ENCODE peak calls at places on chromosome 21, in eight cellular contexts. V is left ventricle myocardium inferior, J is A172, A is HCT116, E is left ventricle myocardium superior, Y is choroid plexus epithelial cell, N is NCI-H510A, B is HT1080. H is an unnamed sample.

GRCh38 chr21:44987886-44988606 is 48.2 kb downstream of the SLX9 start:
- DNase-seq in V (peak), J (no peak), A (no peak), E (no peak), Y (no peak), N (no peak), B (no peak), H (no peak)

GRCh38 chr21:33975548-33976081 is 60.0 kb upstream of the ATP5PO start:
- DNase-seq in V (no peak), J (peak), A (no peak), E (no peak), Y (no peak), N (no peak), B (peak), H (peak)

GRCh38 chr21:46213620-46214286 is 14.8 kb downstream of the LSS start:
- DNase-seq in V (no peak), J (no peak), A (no peak), E (no peak), Y (no peak), N (no peak), B (no peak), H (no peak)

GRCh38 chr21:36104306-36105300 is 30.3 kb upstream of the CBR3 start:
- DNase-seq in V (peak), J (peak), A (peak), E (peak), Y (peak), N (no peak), B (peak), H (peak)

GRCh38 chr21:35234725-35235124 is 185.6 kb upstream of the RUNX1 start:
- DNase-seq in V (no peak), J (peak), A (no peak), E (no peak), Y (peak), N (no peak), B (no peak), H (no peak)

GRCh38 chr21:44439211-44439600 is 16.1 kb upstream of the LRRC3 start:
- DNase-seq in V (no peak), J (no peak), A (no peak), E (no peak), Y (no peak), N (no peak), B (no peak), H (no peak)

GRCh38 chr21:42061866-42062542 is 9.1 kb upstream of the UMODL1 start:
- DNase-seq in V (no peak), J (no peak), A (no peak), E (no peak), Y (no peak), N (peak), B (no peak), H (no peak)

GRCh38 chr21:30340714-30341573 is 3.5 kb upstream of the KRTAP27-1 start:
- DNase-seq in V (no peak), J (peak), A (peak), E (peak), Y (peak), N (no peak), B (peak), H (peak)

GRCh38 chr21:35163381-35163780 is 114.3 kb upstream of the RUNX1 start:
- DNase-seq in V (no peak), J (no peak), A (no peak), E (no peak), Y (peak), N (no peak), B (no peak), H (no peak)

GRCh38 chr21:43206231-43207042 is 37.6 kb downstream of the CRYAA start:
- DNase-seq in V (no peak), J (no peak), A (no peak), E (no peak), Y (no peak), N (no peak), B (no peak), H (no peak)